ENCODE peak calls at places on chromosomes 16 and 17, in five cellular contexts. One of them, this sample, is unnamed.

GRCh38 chr17:61842899-61843298 is 20.4 kb downstream of the BRIP1 start:
- DNase-seq in body of pancreas: no peak
- DNase-seq in ovary: no peak
- DNase-seq in suprapubic skin: no peak
- DNase-seq in A549: no peak
- DNase-seq in this sample: no peak

GRCh38 chr16:29821663-29822115 is 1.4 kb downstream of the MVP start:
- DNase-seq in body of pancreas: no peak
- DNase-seq in ovary: peak
- DNase-seq in suprapubic skin: no peak
- DNase-seq in A549: peak
- DNase-seq in this sample: no peak

GRCh38 chr17:76820039-76820438 is 48.2 kb upstream of the MGAT5B start:
- DNase-seq in body of pancreas: no peak
- DNase-seq in ovary: no peak
- DNase-seq in suprapubic skin: no peak
- DNase-seq in A549: no peak
- DNase-seq in this sample: no peak

GRCh38 chr17:83088451-83089321 is 9.3 kb downstream of the METRNL start:
- DNase-seq in body of pancreas: no peak
- DNase-seq in ovary: no peak
- DNase-seq in suprapubic skin: no peak
- DNase-seq in A549: no peak
- DNase-seq in this sample: no peak

GRCh38 chr16:67530013-67530939 is 1.6 kb downstream of the RIPOR1 start:
- DNase-seq in body of pancreas: peak
- DNase-seq in ovary: peak
- DNase-seq in suprapubic skin: peak
- DNase-seq in A549: no peak
- DNase-seq in this sample: peak

GRCh38 chr17:41687828-41688640 is 651 bp upstream of the EIF1 start:
- DNase-seq in body of pancreas: peak
- DNase-seq in ovary: peak
- DNase-seq in suprapubic skin: no peak
- DNase-seq in A549: no peak
- DNase-seq in this sample: peak

GRCh38 chr17:4739122-4740024 is at the start of the genes CXCL16 and ZMYND15:
- DNase-seq in body of pancreas: peak
- DNase-seq in ovary: peak
- DNase-seq in suprapubic skin: no peak
- DNase-seq in A549: peak
- DNase-seq in this sample: peak

GRCh38 chr16:31532120-31532519 is 4.4 kb downstream of the AHSP start:
- DNase-seq in body of pancreas: no peak
- DNase-seq in ovary: no peak
- DNase-seq in suprapubic skin: no peak
- DNase-seq in A549: no peak
- DNase-seq in this sample: no peak

DNA sequence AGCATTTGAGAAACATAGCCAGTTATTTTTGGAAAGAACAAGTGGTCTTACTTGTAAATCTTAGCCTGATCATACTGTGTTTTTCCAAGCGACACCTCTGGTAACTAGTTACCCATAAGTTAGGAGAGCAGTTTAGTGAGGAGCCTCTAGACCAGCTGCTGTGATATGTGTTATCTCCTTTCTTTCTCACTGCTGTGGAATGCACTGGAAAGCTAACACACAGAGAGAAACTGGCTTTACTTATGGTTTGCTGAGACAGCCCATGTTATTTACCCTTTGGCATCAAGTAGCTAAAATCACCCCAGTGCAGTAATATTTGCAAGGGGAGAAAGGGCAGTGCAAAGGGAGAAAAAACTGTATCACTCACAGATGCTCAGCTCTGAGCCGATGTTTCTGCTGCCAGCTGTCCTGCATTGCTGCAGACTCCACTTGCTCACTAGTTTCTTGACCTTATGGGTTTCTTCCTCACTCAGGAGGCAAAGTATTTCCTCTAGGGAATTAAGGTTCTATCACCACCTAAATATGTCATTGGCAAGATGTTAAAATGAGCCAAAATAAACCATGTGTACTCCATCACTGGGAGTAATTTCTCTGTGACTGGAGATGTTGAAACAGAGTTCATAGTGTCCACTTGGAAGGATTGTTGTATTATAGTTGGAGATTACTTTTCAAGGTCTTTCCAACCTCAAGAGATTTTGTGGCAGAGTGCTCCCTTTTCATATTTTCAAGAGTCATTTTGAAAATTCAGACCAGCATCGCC is 2.3 kb downstream of the RBFOX1 start:
- DNase-seq in body of pancreas: no peak
- DNase-seq in ovary: no peak
- DNase-seq in suprapubic skin: no peak
- DNase-seq in A549: no peak
- DNase-seq in this sample: no peak
- TF ChIP-seq POLR2A in body of pancreas: no peak
- TF ChIP-seq POLR2A in ovary: no peak
- TF ChIP-seq POLR2A in suprapubic skin: no peak
- TF ChIP-seq POLR2A in A549: no peak
- TF ChIP-seq POLR2A in this sample: no peak

GRCh38 chr16:85626191-85626951 is 13.2 kb downstream of the GSE1 start:
- DNase-seq in body of pancreas: peak
- DNase-seq in ovary: no peak
- DNase-seq in suprapubic skin: no peak
- DNase-seq in A549: no peak
- DNase-seq in this sample: peak

GRCh38 chr16:85625053-85625452 is 11.9 kb downstream of the GSE1 start:
- DNase-seq in body of pancreas: no peak
- DNase-seq in ovary: no peak
- DNase-seq in suprapubic skin: no peak
- DNase-seq in A549: no peak
- DNase-seq in this sample: peak

GRCh38 chr16:85623997-85624601 is 11.0 kb downstream of the GSE1 start:
- DNase-seq in body of pancreas: no peak
- DNase-seq in ovary: no peak
- DNase-seq in suprapubic skin: no peak
- DNase-seq in A549: no peak
- DNase-seq in this sample: no peak

GRCh38 chr16:85624646-85625045 is 11.5 kb downstream of the GSE1 start:
- DNase-seq in body of pancreas: no peak
- DNase-seq in ovary: no peak
- DNase-seq in suprapubic skin: no peak
- DNase-seq in A549: no peak
- DNase-seq in this sample: no peak

GRCh38 chr16:85625485-85626117 is 12.5 kb downstream of the GSE1 start:
- DNase-seq in body of pancreas: peak
- DNase-seq in ovary: no peak
- DNase-seq in suprapubic skin: no peak
- DNase-seq in A549: no peak
- DNase-seq in this sample: no peak
- TF ChIP-seq POLR2A in body of pancreas: no peak
- TF ChIP-seq POLR2A in ovary: no peak
- TF ChIP-seq POLR2A in suprapubic skin: no peak
- TF ChIP-seq POLR2A in A549: no peak
- TF ChIP-seq POLR2A in this sample: no peak

GRCh38 chr17:2393184-2393953 is 7.5 kb downstream of the MNT start:
- DNase-seq in body of pancreas: peak
- DNase-seq in ovary: peak
- DNase-seq in suprapubic skin: peak
- DNase-seq in A549: peak
- DNase-seq in this sample: peak

GRCh38 chr17:2395258-2396170 is 5.3 kb downstream of the MNT start:
- DNase-seq in body of pancreas: peak
- DNase-seq in ovary: peak
- DNase-seq in suprapubic skin: no peak
- DNase-seq in A549: peak
- DNase-seq in this sample: peak

GRCh38 chr17:2394775-2395191 is 6.1 kb downstream of the MNT start:
- DNase-seq in body of pancreas: no peak
- DNase-seq in ovary: no peak
- DNase-seq in suprapubic skin: no peak
- DNase-seq in A549: no peak
- DNase-seq in this sample: no peak

GRCh38 chr17:2392252-2393183 is 8.3 kb downstream of the MNT start:
- DNase-seq in body of pancreas: peak
- DNase-seq in ovary: peak
- DNase-seq in suprapubic skin: peak
- DNase-seq in A549: peak
- DNase-seq in this sample: peak

DNA sequence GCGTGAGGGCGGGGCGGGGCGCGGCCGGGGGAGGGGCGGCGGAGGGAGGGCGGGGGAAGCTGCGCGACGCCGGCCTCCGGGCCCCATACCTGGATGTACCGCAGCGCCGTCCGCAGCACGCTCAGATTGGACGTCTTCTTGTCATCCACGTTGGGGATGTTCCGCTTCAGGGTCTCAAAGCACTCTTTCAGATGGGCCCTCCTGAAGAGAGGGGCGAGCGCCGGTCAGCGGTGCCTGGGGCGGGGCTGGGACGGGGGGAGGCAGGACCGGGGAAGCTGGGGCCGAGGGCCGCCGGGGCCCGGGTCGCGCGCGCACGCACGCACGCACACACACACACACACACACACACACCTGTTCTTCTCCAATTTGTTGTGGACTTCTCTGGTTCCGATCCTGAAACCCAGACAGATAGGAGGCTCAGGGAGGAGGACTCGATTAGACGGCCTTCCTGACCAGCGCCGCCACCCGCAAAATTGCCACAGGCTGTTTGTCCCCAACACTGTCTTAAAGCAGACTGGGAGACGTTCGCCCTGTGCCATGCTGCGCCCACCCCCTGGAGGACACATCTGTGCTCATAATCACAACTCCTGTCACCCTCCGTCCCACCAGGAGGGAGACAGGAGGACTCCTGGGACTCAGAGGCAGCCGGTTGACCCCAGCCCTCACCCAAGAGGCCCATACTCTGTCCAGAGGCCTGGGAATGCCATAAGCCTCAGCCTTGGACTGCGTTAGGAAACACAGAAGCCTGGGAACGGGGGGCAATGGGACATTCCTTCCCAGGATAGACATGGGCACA is 6.7 kb downstream of the MNT start:
- DNase-seq in body of pancreas: no peak
- DNase-seq in ovary: no peak
- DNase-seq in suprapubic skin: peak
- DNase-seq in A549: no peak
- DNase-seq in this sample: no peak
- TF ChIP-seq POLR2A in body of pancreas: no peak
- TF ChIP-seq POLR2A in ovary: no peak
- TF ChIP-seq POLR2A in suprapubic skin: no peak
- TF ChIP-seq POLR2A in A549: peak
- TF ChIP-seq POLR2A in this sample: no peak

GRCh38 chr16:89300311-89300975 is 82.9 kb downstream of the ZNF778 start:
- DNase-seq in body of pancreas: peak
- DNase-seq in ovary: peak
- DNase-seq in suprapubic skin: no peak
- DNase-seq in A549: no peak
- DNase-seq in this sample: no peak
- TF ChIP-seq POLR2A in body of pancreas: no peak
- TF ChIP-seq POLR2A in ovary: peak
- TF ChIP-seq POLR2A in suprapubic skin: no peak
- TF ChIP-seq POLR2A in A549: no peak
- TF ChIP-seq POLR2A in this sample: no peak

GRCh38 chr17:17693253-17693954 is 12.1 kb downstream of the RAI1 start:
- DNase-seq in body of pancreas: peak
- DNase-seq in ovary: peak
- DNase-seq in suprapubic skin: no peak
- DNase-seq in A549: no peak
- DNase-seq in this sample: peak
- TF ChIP-seq POLR2A in body of pancreas: peak
- TF ChIP-seq POLR2A in ovary: no peak
- TF ChIP-seq POLR2A in suprapubic skin: no peak
- TF ChIP-seq POLR2A in A549: no peak
- TF ChIP-seq POLR2A in this sample: no peak

GRCh38 chr17:67245073-67245693 is at the start of gene HELZ:
- DNase-seq in body of pancreas: peak
- DNase-seq in ovary: peak
- DNase-seq in suprapubic skin: peak
- DNase-seq in A549: peak
- DNase-seq in this sample: peak
- TF ChIP-seq POLR2A in body of pancreas: no peak
- TF ChIP-seq POLR2A in ovary: no peak
- TF ChIP-seq POLR2A in suprapubic skin: no peak
- TF ChIP-seq POLR2A in A549: peak
- TF ChIP-seq POLR2A in this sample: peak

DNA sequence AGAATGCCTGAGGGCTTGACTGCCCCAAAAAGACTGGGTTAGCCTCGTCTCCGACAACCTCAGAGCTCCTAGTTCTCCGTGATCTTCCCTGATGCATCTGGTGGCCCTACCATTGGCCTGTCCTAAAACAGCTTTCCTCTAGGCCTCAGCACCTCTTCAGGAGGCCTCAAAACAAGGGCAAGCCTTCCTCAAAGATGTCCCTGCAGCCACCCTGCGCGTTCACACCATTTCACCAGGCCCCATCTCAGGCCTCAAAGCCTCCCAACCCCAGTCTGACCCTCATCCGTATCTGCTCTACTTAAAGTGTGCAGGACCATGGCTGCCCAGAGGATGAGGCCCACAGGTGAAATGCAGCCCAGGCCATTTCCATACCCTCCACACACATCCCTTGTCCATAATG is 7.4 kb downstream of the ALOXE3 start:
- DNase-seq in body of pancreas: no peak
- DNase-seq in ovary: no peak
- DNase-seq in suprapubic skin: no peak
- DNase-seq in A549: no peak
- DNase-seq in this sample: no peak
- TF ChIP-seq POLR2A in body of pancreas: no peak
- TF ChIP-seq POLR2A in ovary: no peak
- TF ChIP-seq POLR2A in suprapubic skin: no peak
- TF ChIP-seq POLR2A in A549: no peak
- TF ChIP-seq POLR2A in this sample: no peak

GRCh38 chr16:88772871-88773811 is 11.9 kb downstream of the PIEZO1 start:
- DNase-seq in body of pancreas: peak
- DNase-seq in ovary: peak
- DNase-seq in suprapubic skin: no peak
- DNase-seq in A549: no peak
- DNase-seq in this sample: peak
- TF ChIP-seq POLR2A in body of pancreas: no peak
- TF ChIP-seq POLR2A in ovary: no peak
- TF ChIP-seq POLR2A in suprapubic skin: no peak
- TF ChIP-seq POLR2A in A549: no peak
- TF ChIP-seq POLR2A in this sample: no peak

This sample was measured in erythroblast.